ENCODE peak calls at places on chromosome 10, in seven cellular contexts. A, N, B, Q, Y, V and K are unnamed samples.

GRCh38 chr10:93336110-93336509 is 146.0 kb downstream of the MYOF start:
- DNase-seq in Q (no peak), V (no peak), N (no peak), Y (no peak), A (no peak), B (no peak), K (no peak)

GRCh38 chr10:106424076-106424475 is 740.4 kb downstream of the SORCS1 start:
- DNase-seq in Y (no peak), A (no peak), V (no peak), N (no peak), Q (no peak), B (no peak), K (no peak)

GRCh38 chr10:23106508-23106907 is 11.1 kb downstream of the MSRB2 start:
- DNase-seq in V (no peak), B (no peak), A (no peak), Q (no peak), Y (peak), N (no peak), K (peak)

GRCh38 chr10:132687893-132688579 is 97.9 kb downstream of the NKX6-2 start:
- DNase-seq in A (no peak), B (no peak), N (no peak), V (no peak), Y (no peak), Q (no peak), K (no peak)

GRCh38 chr10:51399840-51400239 is 299.6 kb downstream of the CSTF2T start:
- DNase-seq in A (no peak), Y (no peak), B (no peak), Q (no peak), V (no peak), N (no peak), K (no peak)

GRCh38 chr10:1499344-1499957 is 237.9 kb downstream of the ADARB2 start:
- DNase-seq in N (no peak), Y (no peak), Q (no peak), B (peak), A (no peak), V (no peak), K (no peak)

GRCh38 chr10:5681930-5682329 is 2.7 kb upstream of the TASOR2 start:
- DNase-seq in N (no peak), A (no peak), Y (no peak), B (no peak), Q (no peak), V (no peak), K (no peak)

GRCh38 chr10:75043256-75044121 is 68.0 kb upstream of the SAMD8 start:
- DNase-seq in B (no peak), V (peak), Q (no peak), Y (peak), N (peak), A (no peak), K (peak)

GRCh38 chr10:22479419-22479818 is 134.1 kb downstream of the SPAG6 start:
- DNase-seq in Q (no peak), A (no peak), V (no peak), Y (no peak), B (no peak), N (no peak), K (no peak)

GRCh38 chr10:33263453-33263852 is 71.0 kb downstream of the NRP1 start:
- DNase-seq in N (no peak), A (no peak), V (no peak), B (no peak), Y (no peak), Q (no peak), K (no peak)

GRCh38 chr10:15120523-15120922 is 23.4 kb downstream of the RPP38 start:
- DNase-seq in B (no peak), Y (no peak), Q (no peak), A (no peak), N (no peak), V (no peak), K (no peak)

GRCh38 chr10:60607409-60607808 is 170.9 kb upstream of the CDK1 start:
- DNase-seq in A (no peak), N (no peak), B (no peak), Y (no peak), V (no peak), Q (no peak), K (no peak)

GRCh38 chr10:124688889-124689670 is 55.1 kb downstream of the FAM53B start:
- DNase-seq in B (no peak), V (no peak), Q (no peak), N (no peak), Y (no peak), A (no peak), K (no peak)

GRCh38 chr10:109819807-109820206 is 103.5 kb downstream of the XPNPEP1 start:
- DNase-seq in N (no peak), V (no peak), B (no peak), Y (no peak), A (no peak), Q (no peak), K (no peak)

GRCh38 chr10:14009315-14010082 is 321.2 kb downstream of the FRMD4A start:
- DNase-seq in V (peak), A (peak), N (no peak), Q (no peak), Y (no peak), B (no peak), K (no peak)

GRCh38 chr10:103278862-103279298 is 1.9 kb downstream of the INA start:
- DNase-seq in Y (peak), N (peak), B (no peak), V (no peak), A (peak), Q (peak), K (peak)

GRCh38 chr10:132713421-132714095 is 72.4 kb downstream of the NKX6-2 start:
- DNase-seq in V (no peak), A (no peak), Y (no peak), Q (no peak), N (no peak), B (no peak), K (no peak)

DNA sequence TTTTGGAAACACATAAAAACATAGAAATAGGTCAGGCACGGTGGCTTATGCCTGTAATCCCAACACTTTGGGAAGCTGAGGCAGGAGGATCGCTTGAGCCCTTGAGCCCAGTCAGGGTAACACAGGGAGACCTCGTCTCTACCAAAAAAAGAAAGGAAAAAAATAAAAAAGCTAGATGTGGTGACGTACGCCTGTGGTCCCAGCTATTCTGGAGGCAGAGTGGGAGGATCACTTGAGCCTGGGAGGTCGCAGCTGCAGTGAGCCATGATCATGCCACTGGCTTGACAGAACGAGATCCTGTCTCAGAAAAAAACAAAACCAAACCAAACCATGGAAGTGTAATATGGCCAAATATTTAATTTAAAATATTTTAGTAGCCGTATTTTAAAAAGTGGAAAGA is 55.6 kb downstream of the MCU start:
- DNase-seq in A (no peak), N (no peak), Q (no peak), Y (no peak), B (no peak), V (no peak), K (no peak)
- TF ChIP-seq EZH2phosphoT487 in A (no peak), N (no peak), Q (no peak), Y (no peak), B (no peak), V (no peak), K (no peak)

DNA sequence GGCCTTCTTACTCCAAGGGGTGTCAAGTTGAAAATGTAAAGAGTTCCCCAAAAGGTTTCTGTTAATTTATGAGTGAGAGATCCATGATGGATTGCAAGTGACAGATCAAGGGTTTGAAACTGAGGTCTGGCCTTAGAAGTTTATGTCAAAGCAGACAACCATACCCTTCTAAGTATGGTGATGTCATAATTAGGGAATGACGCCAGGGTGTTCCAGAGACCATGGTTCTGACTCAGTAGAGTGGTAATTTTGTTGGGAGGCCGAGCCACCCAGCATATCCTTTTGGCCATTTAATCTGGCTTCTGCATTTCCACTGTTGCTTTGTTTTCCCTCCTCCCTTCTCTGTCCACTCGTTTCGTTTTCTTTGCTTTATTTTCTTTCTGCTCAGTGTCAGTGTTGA is 2.7 kb downstream of the TRUB1 start:
- DNase-seq in A (no peak), Q (no peak), Y (no peak), N (no peak), V (no peak), B (no peak), K (no peak)
- TF ChIP-seq EZH2phosphoT487 in A (no peak), Q (no peak), Y (no peak), N (no peak), V (no peak), B (no peak), K (no peak)

DNA sequence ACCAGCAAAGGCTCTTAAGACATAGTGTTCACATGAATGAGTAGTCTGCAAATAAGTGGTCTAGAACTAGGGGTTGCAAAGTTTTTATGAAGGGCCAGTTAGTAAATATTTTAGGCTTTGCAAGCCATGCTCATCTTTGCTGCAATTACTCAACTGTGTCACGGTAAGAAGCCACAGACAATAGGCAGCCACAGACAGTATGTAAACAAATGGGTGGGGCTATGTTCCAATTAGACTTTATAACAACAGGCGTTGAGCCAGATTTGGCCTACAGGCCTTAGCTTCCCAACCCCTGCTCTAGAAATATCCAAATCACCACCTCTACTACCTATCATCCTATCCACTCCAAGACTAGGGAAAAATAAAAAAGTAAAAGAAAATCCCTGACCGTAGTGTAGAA is 9.2 kb downstream of the IKZF5 start:
- DNase-seq in N (no peak), V (no peak), Q (no peak), A (no peak), B (no peak), Y (no peak), K (no peak)
- TF ChIP-seq EZH2phosphoT487 in N (no peak), V (no peak), Q (no peak), A (no peak), B (no peak), Y (no peak), K (no peak)

DNA sequence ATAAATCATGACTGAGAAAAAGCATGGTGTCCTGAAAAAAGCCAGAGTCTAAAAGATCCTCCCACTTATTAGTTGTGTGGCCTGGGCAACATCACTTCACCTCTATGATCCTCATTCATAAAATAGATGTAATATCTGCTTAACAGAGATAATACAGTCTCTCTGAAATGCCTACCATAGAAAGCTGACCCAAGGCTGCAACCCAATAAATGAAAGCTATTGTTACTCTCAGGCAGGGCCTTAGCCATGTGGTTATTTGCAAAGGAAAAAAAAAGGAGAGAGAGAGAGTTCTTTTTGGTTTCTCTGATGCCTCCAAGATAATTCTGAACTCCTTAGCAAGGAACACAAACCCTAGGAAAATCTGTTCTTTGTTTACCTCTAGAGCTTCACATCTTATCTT is 7.9 kb downstream of the FAM13C start:
- DNase-seq in V (no peak), N (no peak), B (no peak), Q (no peak), Y (no peak), A (no peak), K (no peak)
- TF ChIP-seq EZH2phosphoT487 in V (no peak), N (no peak), B (no peak), Q (no peak), Y (no peak), A (no peak), K (no peak)

GRCh38 chr10:98349508-98349922 is 65.5 kb downstream of the PYROXD2 start:
- DNase-seq in N (peak), Y (no peak), A (peak), Q (no peak), B (no peak), V (no peak), K (no peak)
- TF ChIP-seq EZH2phosphoT487 in N (no peak), Y (no peak), A (no peak), Q (no peak), B (no peak), V (no peak), K (no peak)

DNA sequence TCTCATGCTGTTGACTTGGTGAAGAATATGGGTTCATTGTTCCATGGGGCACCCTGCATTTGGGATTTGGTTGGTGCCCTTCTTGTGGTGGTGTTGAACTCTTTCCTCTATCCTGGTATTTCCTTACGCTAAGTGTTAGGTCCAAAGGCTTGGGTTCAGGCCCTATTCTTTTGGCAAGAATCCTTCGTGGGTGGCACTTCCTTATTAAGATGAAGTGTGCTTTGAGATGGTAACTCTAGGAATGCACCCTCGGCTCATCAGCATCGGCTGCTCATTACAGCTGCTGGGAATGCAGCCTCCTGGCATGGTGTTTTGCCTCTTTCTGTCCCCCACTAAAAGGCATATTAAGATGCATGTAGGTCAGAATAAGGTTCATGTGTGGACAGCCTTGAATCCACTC is 380.7 kb downstream of the RPS24 start:
- DNase-seq in A (no peak), B (no peak), Y (no peak), V (no peak), Q (no peak), N (no peak), K (no peak)
- TF ChIP-seq EZH2phosphoT487 in A (no peak), B (no peak), Y (no peak), V (no peak), Q (no peak), N (no peak), K (no peak)

DNA sequence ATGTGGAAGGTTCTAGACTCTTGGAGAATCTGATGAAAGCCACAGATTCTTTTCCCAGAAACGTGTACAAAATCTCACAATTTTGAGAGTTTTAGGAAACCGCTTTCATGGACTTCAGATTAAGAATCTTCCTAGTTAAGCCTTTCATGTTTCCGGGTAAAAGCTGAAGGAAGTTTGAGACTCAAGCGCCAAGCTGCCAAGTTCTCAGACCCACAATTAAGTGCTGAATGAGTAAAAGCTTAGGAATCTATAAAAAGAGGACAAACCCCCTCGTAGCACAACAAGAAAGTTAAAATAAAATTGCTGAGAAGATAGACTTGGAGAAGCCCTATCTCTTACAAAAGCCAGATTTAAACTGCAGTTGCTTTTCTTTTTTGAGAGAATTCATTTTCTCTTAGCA is 99.6 kb downstream of the ST8SIA6 start:
- DNase-seq in N (no peak), Y (no peak), A (no peak), B (no peak), Q (no peak), V (no peak), K (no peak)
- TF ChIP-seq EZH2phosphoT487 in N (no peak), Y (no peak), A (no peak), B (no peak), Q (no peak), V (no peak), K (no peak)

DNA sequence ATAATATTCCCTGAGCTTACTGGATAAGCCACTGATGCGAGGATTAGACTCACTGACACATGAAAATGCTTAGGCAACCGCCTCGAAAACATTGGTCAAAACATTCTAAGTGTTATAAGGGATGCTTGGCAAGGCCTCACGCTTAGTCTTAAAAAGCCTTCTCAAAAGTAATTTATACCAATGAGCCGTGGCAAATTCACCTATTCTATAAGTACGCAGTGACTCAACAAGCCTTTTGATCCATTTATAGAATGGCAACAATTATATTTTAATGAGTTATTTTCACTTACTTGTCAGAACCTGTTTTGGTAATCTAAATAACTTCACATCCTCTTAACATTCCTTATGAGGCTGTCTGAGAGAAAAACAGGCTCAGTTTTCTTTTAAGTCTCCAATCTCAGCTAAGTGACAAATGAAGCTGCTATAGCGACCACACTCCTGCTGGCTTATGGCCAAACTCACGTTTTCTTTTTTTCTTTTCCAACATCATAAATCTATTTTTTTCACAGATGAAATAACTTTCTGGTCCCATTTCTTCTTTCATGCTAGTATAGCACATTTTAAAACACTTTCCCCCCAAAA is 121.2 kb upstream of the AFAP1L2 start:
- DNase-seq in A (no peak), Y (peak), N (peak), Q (no peak), B (no peak), V (no peak), K (no peak)
- TF ChIP-seq EZH2phosphoT487 in A (no peak), Y (no peak), N (no peak), Q (no peak), B (no peak), V (no peak), K (no peak)